ENCODE peak calls at places on chromosomes 11 and 22, in seven cellular contexts. Y is prostate gland; A is GF-D8; G is CD4-positive, CD25-positive, alpha-beta regulatory T cell; F is kidney tubule cell; Q is HCEC 1CT; M is EH. E is an unnamed sample.

GRCh38 chr22:46454910-46455269 is 82.5 kb downstream of the CELSR1 start:
- DNase-seq in Y (no peak), F (peak), A (no peak), M (peak), Q (no peak), G (no peak), E (no peak)

GRCh38 chr22:47205562-47205961 is 443.1 kb downstream of the TBC1D22A start:
- DNase-seq in Q (no peak), F (no peak), M (no peak), A (no peak), Y (no peak), G (no peak), E (no peak)

GRCh38 chr11:118790357-118791014 is 478 bp downstream of the DDX6 start:
- DNase-seq in Y (peak), M (peak), Q (peak), G (peak), F (peak), A (peak), E (no peak)

GRCh38 chr11:133191931-133192330 is 340.4 kb downstream of the OPCML start:
- DNase-seq in F (no peak), A (no peak), Q (no peak), M (no peak), Y (no peak), G (no peak), E (no peak)

GRCh38 chr22:45101828-45102227 is 61.9 kb upstream of the NUP50 start:
- DNase-seq in Y (peak), F (peak), M (peak), Q (peak), A (peak), G (peak), E (no peak)

GRCh38 chr11:33912405-33913361 is 20.8 kb upstream of the LMO2 start:
- DNase-seq in M (peak), Q (peak), G (no peak), A (peak), Y (no peak), F (peak), E (no peak)

GRCh38 chr11:61685611-61685955 is 5.4 kb downstream of the DAGLA start:
- DNase-seq in F (no peak), G (no peak), M (no peak), A (no peak), Q (no peak), Y (no peak), E (no peak)

GRCh38 chr11:114216804-114217195 is 79.4 kb upstream of the NNMT start:
- DNase-seq in A (peak), Q (no peak), M (no peak), F (no peak), Y (no peak), G (no peak), E (no peak)

GRCh38 chr22:26751217-26751616 is 93.8 kb downstream of the MIAT start:
- DNase-seq in A (no peak), Y (no peak), F (peak), G (no peak), M (peak), Q (no peak), E (no peak)

GRCh38 chr22:24937114-24937513 is 9.4 kb downstream of the LHFPL7 start:
- DNase-seq in Q (no peak), F (peak), A (no peak), G (no peak), M (no peak), Y (no peak), E (no peak)

GRCh38 chr11:73141031-73141308 is 1.1 kb downstream of the FCHSD2 start:
- DNase-seq in A (no peak), Q (no peak), G (no peak), F (no peak), Y (no peak), M (no peak), E (no peak)

GRCh38 chr11:65444314-65445051 is 21.9 kb downstream of the NEAT1 start:
- DNase-seq in A (no peak), Q (peak), F (no peak), G (no peak), Y (peak), M (peak), E (no peak)

GRCh38 chr22:23251445-23252093 is 71.3 kb downstream of the BCR start:
- DNase-seq in Y (no peak), M (peak), Q (no peak), F (peak), A (no peak), G (no peak), E (no peak)

GRCh38 chr11:7967097-7967496 is 1.9 kb upstream of the NLRP10 start:
- DNase-seq in G (no peak), Q (no peak), F (peak), Y (no peak), M (no peak), A (no peak), E (no peak)

GRCh38 chr11:87473174-87473573 is 435.4 kb downstream of the TMEM135 start:
- DNase-seq in G (no peak), A (no peak), Q (peak), M (peak), Y (no peak), F (peak), E (no peak)

GRCh38 chr11:104343578-104343977 is 179.6 kb upstream of the PDGFD start:
- DNase-seq in M (no peak), F (peak), A (no peak), Q (no peak), G (no peak), Y (no peak), E (no peak)

E was measured in LNCaP clone FGC.